ENCODE peak calls at places on chromosomes 16 and 17, in four cellular contexts. T is GM12865, E is T-helper 2 cell, N is colonic mucosa. O is an unnamed sample.

GRCh38 chr16:67555795-67556212 is 6.5 kb upstream of the CTCF start:
- DNase-seq in T (peak), E (peak), N (no peak), O (no peak)

GRCh38 chr16:2194166-2194834 is 2.1 kb downstream of the CASKIN1 start:
- DNase-seq in T (no peak), E (no peak), N (no peak), O (no peak)

GRCh38 chr17:28726396-28726911 is 421 bp upstream of the TLCD1 start:
- DNase-seq in T (peak), E (peak), N (peak), O (peak)

GRCh38 chr16:60458255-60458654 is 1578.0 kb downstream of the CDH8 start:
- DNase-seq in T (no peak), E (no peak), N (no peak), O (no peak)

GRCh38 chr16:67150058-67150832 is 553 bp downstream of the B3GNT9 start:
- DNase-seq in T (peak), E (no peak), N (peak), O (no peak)

GRCh38 chr16:77961811-77962210 is 60.5 kb upstream of the CLEC3A start:
- DNase-seq in T (peak), E (no peak), N (no peak), O (no peak)

GRCh38 chr16:58001781-58002410 is 689 bp downstream of the USB1 start:
- DNase-seq in T (no peak), E (no peak), N (no peak), O (no peak)

GRCh38 chr16:27242868-27243590 is 25.5 kb downstream of the NSMCE1 start:
- DNase-seq in T (no peak), E (no peak), N (no peak), O (no peak)

GRCh38 chr17:1882836-1883235 is 53.0 kb downstream of the RPA1 start:
- DNase-seq in T (peak), E (no peak), N (peak), O (no peak)

GRCh38 chr17:33024688-33025486 is 33.2 kb downstream of the SPACA3 start:
- DNase-seq in T (no peak), E (no peak), N (no peak), O (no peak)

GRCh38 chr16:87560428-87561199 is 41.7 kb upstream of the JPH3 start:
- DNase-seq in T (peak), E (no peak), N (peak), O (no peak)

O was measured in activated B cell treated with CpG ODN at 0.5 μM for 24 hours.